ENCODE peak calls at places on chromosomes 11 and 22, in seven cellular contexts. N is DMS153; B is stimulated activated CD8-positive, alpha-beta memory T cell treated with anti-CD3 and anti-CD28 coated beads, Interleukin-4, amount 100 ng/mL, for 1 hour; S is stimulated activated CD4-positive, alpha-beta T cell treated with anti-CD3 and anti-CD28 coated beads, Interleukin-1b, Interleukin-23, amount 100 ng/mL, for 4 hours; A is mesenchymal stem cell; O is sigmoid colon; D is Calu3. L is an unnamed sample.

GRCh38 chr22:46450931-46451660 is 86.3 kb downstream of the CELSR1 start:
- DNase-seq in D (peak), A (no peak), N (no peak), S (no peak), O (no peak), B (no peak), L (no peak)

GRCh38 chr11:71927813-71928738 is at the start of gene XNDC1N:
- DNase-seq in S (peak), A (peak), N (peak), O (peak), D (peak), B (peak), L (peak)

GRCh38 chr11:1555713-1556153 is 16.3 kb downstream of the DUSP8 start:
- DNase-seq in O (no peak), B (no peak), N (no peak), A (no peak), D (no peak), S (no peak), L (no peak)

GRCh38 chr11:44065161-44065571 is 904 bp upstream of the ACCS start:
- DNase-seq in D (no peak), S (no peak), O (no peak), A (peak), B (no peak), N (no peak), L (no peak)

GRCh38 chr11:63586451-63587166 is 23.4 kb upstream of the PLAAT2 start:
- DNase-seq in A (no peak), S (no peak), B (no peak), N (no peak), O (no peak), D (no peak), L (no peak)

GRCh38 chr11:35798423-35798822 is 135.8 kb downstream of the TRIM44 start:
- DNase-seq in O (no peak), B (no peak), S (no peak), A (peak), N (no peak), D (no peak), L (no peak)

GRCh38 chr22:46457502-46458488 is 79.6 kb downstream of the CELSR1 start:
- DNase-seq in O (no peak), A (peak), S (no peak), D (no peak), N (no peak), B (no peak), L (peak)

GRCh38 chr11:3878036-3878584 is 22.6 kb downstream of the STIM1 start:
- DNase-seq in A (no peak), N (no peak), S (no peak), O (no peak), B (no peak), D (no peak), L (no peak)

GRCh38 chr22:18987765-18988164 is 51.7 kb upstream of the PRODH start:
- DNase-seq in N (no peak), O (no peak), D (peak), B (no peak), S (no peak), A (peak), L (no peak)

GRCh38 chr22:32208681-32209080 is 3.8 kb upstream of the RFPL2 start:
- DNase-seq in B (no peak), D (no peak), O (no peak), S (no peak), N (no peak), A (no peak), L (no peak)

GRCh38 chr22:39290724-39291161 is 28.7 kb downstream of the RPL3 start:
- DNase-seq in A (peak), S (no peak), B (no peak), N (no peak), D (peak), O (peak), L (no peak)

GRCh38 chr11:134666273-134667174 is 254.5 kb upstream of the B3GAT1 start:
- DNase-seq in S (no peak), N (no peak), D (no peak), O (peak), B (no peak), A (no peak), L (peak)

GRCh38 chr11:119706029-119706428 is 23.0 kb downstream of the NECTIN1 start:
- DNase-seq in A (no peak), S (no peak), D (no peak), O (no peak), N (no peak), B (no peak), L (no peak)

GRCh38 chr11:122727101-122727929 is 71.8 kb downstream of the UBASH3B start:
- DNase-seq in O (no peak), S (no peak), N (no peak), D (no peak), B (no peak), A (peak), L (no peak)

GRCh38 chr11:123653997-123654565 is 343 bp downstream of the SCN3B start:
- DNase-seq in N (no peak), A (peak), D (peak), B (no peak), S (peak), O (peak), L (peak)

GRCh38 chr11:87879118-87879517 is 296.1 kb downstream of the RAB38 start:
- DNase-seq in B (no peak), D (no peak), S (no peak), A (no peak), O (no peak), N (no peak), L (no peak)

GRCh38 chr11:31421840-31422239 is 52.2 kb downstream of the DNAJC24 start:
- DNase-seq in D (no peak), S (no peak), N (no peak), O (no peak), A (no peak), B (no peak), L (no peak)

GRCh38 chr22:39181778-39182177 is 29.3 kb upstream of the CBX7 start:
- DNase-seq in B (no peak), S (no peak), N (no peak), O (no peak), A (no peak), D (no peak), L (no peak)